ENCODE peak calls at places on chromosome 17, in six cellular contexts. C is fibroblast of mammary gland; I is anterior cingulate cortex; E is SJSA1; F is posterior cingulate gyrus; Z is CD4-positive, CD25-positive, alpha-beta regulatory T cell. Y is an unnamed sample.

GRCh38 chr17:3799181-3799627 is 1.8 kb downstream of the ITGAE start:
- DNase-seq in C (no peak), I (no peak), E (no peak), F (no peak), Z (no peak), Y (no peak)

GRCh38 chr17:41026668-41027471 is at the start of gene KRTAP1-5:
- DNase-seq in C (peak; percentile 88), I (no peak), E (no peak), F (no peak), Z (no peak), Y (no peak)

GRCh38 chr17:38885728-38886642 is 16.1 kb downstream of the LASP1 start:
- DNase-seq in C (peak; percentile 36), I (peak; percentile 69), E (no peak), F (peak; percentile 34), Z (no peak), Y (no peak)

GRCh38 chr17:50466371-50467113 is 2.1 kb downstream of the CHAD start:
- DNase-seq in C (no peak), I (no peak), E (no peak), F (no peak), Z (no peak), Y (peak; percentile 63)

GRCh38 chr17:9284884-9285283 is 263.6 kb downstream of the NTN1 start:
- DNase-seq in C (no peak), I (no peak), E (no peak), F (no peak), Z (no peak), Y (no peak)

GRCh38 chr17:48259710-48260291 is 152.2 kb downstream of the SNX11 start:
- DNase-seq in C (peak; percentile 43), I (no peak), E (no peak), F (no peak), Z (peak; percentile 17), Y (no peak)

GRCh38 chr17:40251576-40251975 is 32.5 kb downstream of the WIPF2 start:
- DNase-seq in C (peak; percentile 96), I (no peak), E (no peak), F (no peak), Z (no peak), Y (no peak)

GRCh38 chr17:39765159-39765558 is 27.4 kb downstream of the GRB7 start:
- DNase-seq in C (no peak), I (no peak), E (no peak), F (no peak), Z (no peak), Y (no peak)

GRCh38 chr17:41970901-41971331 is 4.3 kb downstream of the CNP start:
- DNase-seq in C (no peak), I (no peak), E (no peak), F (no peak), Z (no peak), Y (no peak)

GRCh38 chr17:80210348-80211108 is 9.6 kb downstream of the SGSH start:
- DNase-seq in C (no peak), I (no peak), E (no peak), F (no peak), Z (no peak), Y (no peak)

GRCh38 chr17:78351449-78352006 is 8.3 kb downstream of the SOCS3 start:
- DNase-seq in C (peak; percentile 98), I (peak; percentile 90), E (no peak), F (peak; percentile 88), Z (no peak), Y (peak; percentile 73)

GRCh38 chr17:5329784-5330557 is 47.9 kb downstream of the RABEP1 start:
- DNase-seq in C (peak; percentile 23), I (no peak), E (no peak), F (no peak), Z (peak; percentile 13), Y (no peak)

GRCh38 chr17:39782481-39782880 is 44.7 kb downstream of the GRB7 start:
- DNase-seq in C (no peak), I (no peak), E (no peak), F (no peak), Z (no peak), Y (no peak)